ENCODE peak calls at places on chromosomes 12 and 14, in four cellular contexts. U is OCI-LY7, N is IMR-90, T is non-pigmented ciliary epithelial cell. J is an unnamed sample.

GRCh38 chr14:66422019-66422946 is 63.9 kb upstream of the CCDC196 start:
- DNase-seq in T (no peak), N (no peak), U (no peak), J (no peak)

GRCh38 chr12:10722502-10722904 is 620 bp downstream of the YBX3 start:
- DNase-seq in U (peak), T (no peak), N (peak), J (no peak)

GRCh38 chr12:111409403-111410228 is 3.9 kb downstream of the SH2B3 start:
- DNase-seq in N (peak), U (peak), T (no peak), J (peak)

GRCh38 chr12:12540261-12541013 is 22.2 kb downstream of the DUSP16 start:
- DNase-seq in T (no peak), U (peak), N (no peak), J (peak)

GRCh38 chr12:67650528-67651379 is 2.2 kb downstream of the DYRK2 start:
- DNase-seq in T (no peak), U (peak), N (no peak), J (no peak)

GRCh38 chr12:58877243-58877743 is 43.0 kb downstream of the LRIG3 start:
- DNase-seq in U (no peak), T (peak), N (peak), J (no peak)

GRCh38 chr14:102375126-102375525 is 12.4 kb downstream of the TECPR2 start:
- DNase-seq in N (no peak), T (no peak), U (no peak), J (no peak)

GRCh38 chr12:88579941-88580871 is at the start of gene KITLG:
- DNase-seq in T (peak), N (peak), U (no peak), J (peak)

GRCh38 chr14:105300542-105301102 is at the start of gene BRF1:
- DNase-seq in U (peak), T (peak), N (peak), J (peak)

GRCh38 chr12:131077931-131078391 is 124.3 kb downstream of the ADGRD1 start:
- DNase-seq in N (no peak), U (no peak), T (no peak), J (no peak)

GRCh38 chr14:100307215-100308111 is 1.2 kb upstream of the SLC25A29 start:
- DNase-seq in N (peak), T (no peak), U (no peak), J (peak)

GRCh38 chr12:129200576-129200975 is 347.3 kb downstream of the GLT1D1 start:
- DNase-seq in T (no peak), U (no peak), N (no peak), J (no peak)

GRCh38 chr14:52663850-52664249 is 31.5 kb downstream of the ERO1A start:
- DNase-seq in T (no peak), N (no peak), U (no peak), J (no peak)